ENCODE peak calls at places on chromosome 17, in nine cellular contexts. S is esophagus squamous epithelium, A is HCT116, V is PC-9, X is OCI-LY7, F is BE2C, R is left lung, Z is H1, C is thoracic aorta. M is an unnamed sample.

GRCh38 chr17:72560303-72561247 is 439.8 kb downstream of the SOX9 start:
- DNase-seq in R (peak), A (peak), C (no peak), F (peak), S (no peak), V (peak), Z (peak), X (peak), M (no peak)

GRCh38 chr17:1110844-1111598 is 68.8 kb downstream of the ABR start:
- DNase-seq in Z (peak), S (no peak), V (peak), R (peak), X (no peak), C (peak), F (peak), A (peak), M (peak)

GRCh38 chr17:50147841-50148225 is 2.6 kb downstream of the PPP1R9B start:
- DNase-seq in Z (peak), X (no peak), A (no peak), S (no peak), F (no peak), C (no peak), V (no peak), R (peak), M (no peak)

GRCh38 chr17:46071796-46072195 is 72.7 kb downstream of the STH start:
- DNase-seq in C (no peak), X (no peak), R (no peak), F (no peak), V (no peak), Z (no peak), A (no peak), S (no peak), M (no peak)

GRCh38 chr17:77318491-77319210 is 177.9 kb downstream of the SEC14L1 start:
- DNase-seq in X (no peak), Z (no peak), V (no peak), C (no peak), A (no peak), S (no peak), R (peak), F (no peak), M (no peak)

GRCh38 chr17:563646-564045 is 151.0 kb downstream of the VPS53 start:
- DNase-seq in V (no peak), A (no peak), C (no peak), F (no peak), X (no peak), R (no peak), Z (no peak), S (no peak), M (no peak)

GRCh38 chr17:31674305-31674704 is 184.7 kb downstream of the COPRS start:
- DNase-seq in R (no peak), V (peak), A (no peak), X (no peak), C (no peak), F (no peak), S (no peak), Z (no peak), M (no peak)

GRCh38 chr17:8151641-8152111 is 528 bp downstream of the PER1 start:
- DNase-seq in R (peak), C (peak), X (peak), V (no peak), Z (no peak), S (no peak), A (no peak), F (no peak), M (no peak)

GRCh38 chr17:43483674-43484551 is at the start of gene DHX8:
- DNase-seq in V (peak), Z (peak), A (peak), S (peak), X (peak), R (peak), C (peak), F (peak), M (peak)

GRCh38 chr17:30969989-30970680 is 704 bp upstream of the RNF135 start:
- DNase-seq in A (no peak), X (no peak), C (no peak), R (no peak), V (no peak), F (no peak), S (no peak), Z (peak), M (no peak)

GRCh38 chr17:15261063-15261817 is 3.9 kb downstream of the PMP22 start:
- DNase-seq in R (no peak), X (no peak), V (no peak), A (no peak), F (peak), C (no peak), Z (no peak), S (no peak), M (no peak)

GRCh38 chr17:58331815-58332719 is 3.5 kb upstream of the TSPOAP1 start:
- DNase-seq in C (no peak), V (no peak), S (peak), A (no peak), X (peak), F (no peak), Z (no peak), R (peak), M (no peak)

GRCh38 chr17:49588726-49589555 is 13.3 kb downstream of the NXPH3 start:
- DNase-seq in S (no peak), R (no peak), X (no peak), V (no peak), A (no peak), F (no peak), C (no peak), Z (no peak), M (no peak)

GRCh38 chr17:10290046-10290445 is 82.8 kb downstream of the MYH13 start:
- DNase-seq in S (no peak), X (no peak), R (no peak), Z (no peak), V (no peak), F (no peak), A (no peak), C (no peak), M (no peak)

GRCh38 chr17:50149425-50150353 is 788 bp downstream of the PPP1R9B start:
- DNase-seq in F (peak), C (no peak), Z (no peak), V (no peak), A (no peak), R (peak), S (no peak), X (peak), M (no peak)

GRCh38 chr17:45824475-45824874 is 20.2 kb upstream of the SPPL2C start:
- DNase-seq in X (no peak), V (no peak), F (no peak), S (no peak), C (no peak), R (no peak), A (no peak), Z (no peak), M (no peak)

GRCh38 chr17:47649972-47650524 is 329 bp downstream of the KPNB1 start:
- DNase-seq in S (no peak), V (peak), F (no peak), R (no peak), C (peak), A (no peak), Z (no peak), X (no peak), M (no peak)

GRCh38 chr17:82230627-82231311 is 1.9 kb downstream of the SLC16A3 start:
- DNase-seq in A (no peak), C (no peak), Z (no peak), R (peak), V (no peak), F (peak), X (no peak), S (no peak), M (no peak)

GRCh38 chr17:11279776-11280344 is 38.8 kb downstream of the SHISA6 start:
- DNase-seq in X (no peak), F (no peak), R (no peak), C (no peak), V (no peak), Z (no peak), S (no peak), A (no peak), M (no peak)

GRCh38 chr17:36461330-36462110 is 25.0 kb upstream of the ZNHIT3 start:
- DNase-seq in F (no peak), A (no peak), R (no peak), Z (no peak), C (no peak), V (no peak), S (no peak), X (no peak), M (no peak)

GRCh38 chr17:18859256-18859655 is 1.3 kb downstream of the PRPSAP2 start:
- DNase-seq in S (no peak), F (no peak), X (peak), R (no peak), A (no peak), V (no peak), C (no peak), Z (peak), M (no peak)
- H3K4me3 ChIP-seq in S (no peak), F (peak), X (peak), R (no peak), A (peak), V (peak), C (peak), Z (peak), M (peak)

DNA sequence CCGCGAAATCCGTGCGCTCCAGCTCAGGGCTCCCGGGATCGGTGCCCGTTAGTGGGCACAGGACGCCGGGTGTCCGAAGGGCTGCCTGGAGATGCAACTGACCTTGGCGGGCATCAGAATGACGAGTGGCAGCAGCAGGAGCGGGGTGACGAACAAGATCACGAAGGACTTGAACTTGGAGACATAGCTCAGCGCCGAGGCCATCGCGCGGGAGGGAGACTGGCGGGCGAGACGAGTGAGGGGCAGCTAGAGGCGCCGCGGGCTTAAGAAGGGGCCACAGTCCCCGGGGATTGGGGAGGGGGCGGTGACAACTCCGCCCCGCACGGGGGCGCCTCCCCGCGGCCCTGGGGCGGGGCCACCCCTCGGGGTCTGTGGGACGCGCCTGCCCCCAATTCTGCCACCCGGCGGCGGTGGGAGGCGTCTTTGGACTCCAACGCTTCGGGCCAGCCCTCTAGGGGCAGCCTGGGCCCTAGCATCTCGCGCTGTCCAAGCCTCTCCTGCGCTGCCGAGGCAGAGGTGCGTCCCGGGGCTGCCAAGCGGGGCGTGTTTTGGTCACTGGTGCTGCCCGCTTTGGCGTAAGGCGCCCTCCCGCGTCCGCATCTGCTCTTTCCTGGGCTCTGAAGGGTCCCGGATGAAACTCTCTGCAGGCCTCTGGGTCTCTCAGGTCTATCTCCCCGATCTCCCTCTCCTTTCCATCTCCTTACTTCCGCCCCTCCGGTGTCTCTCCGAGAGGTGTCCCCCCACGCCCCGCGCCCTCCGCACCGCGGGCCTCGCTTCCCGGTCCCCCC is at the start of gene SLC13A5:
- DNase-seq in V (no peak), A (no peak), R (no peak), F (peak), C (no peak), S (no peak), Z (peak), X (no peak), M (no peak)
- TF ChIP-seq CTCF in V (no peak), A (no peak), R (no peak), F (no peak), C (no peak), S (no peak), Z (peak), X (no peak), M (peak)

GRCh38 chr17:28669918-28670317 is 7.9 kb downstream of the SUPT6H start:
- DNase-seq in V (no peak), R (no peak), X (no peak), S (no peak), Z (no peak), C (no peak), F (no peak), A (no peak), M (no peak)

GRCh38 chr17:28662527-28662829 is 473 bp downstream of the SUPT6H start:
- DNase-seq in S (no peak), X (no peak), Z (no peak), F (no peak), R (no peak), C (no peak), V (no peak), A (no peak), M (no peak)

GRCh38 chr17:28663723-28664122 is 1.7 kb downstream of the SUPT6H start:
- DNase-seq in S (no peak), X (no peak), V (no peak), R (no peak), Z (no peak), A (no peak), C (no peak), F (no peak), M (no peak)

GRCh38 chr17:28665994-28666393 is 4.0 kb downstream of the SUPT6H start:
- DNase-seq in Z (no peak), F (no peak), X (no peak), A (no peak), S (no peak), V (no peak), C (no peak), R (no peak), M (no peak)

DNA sequence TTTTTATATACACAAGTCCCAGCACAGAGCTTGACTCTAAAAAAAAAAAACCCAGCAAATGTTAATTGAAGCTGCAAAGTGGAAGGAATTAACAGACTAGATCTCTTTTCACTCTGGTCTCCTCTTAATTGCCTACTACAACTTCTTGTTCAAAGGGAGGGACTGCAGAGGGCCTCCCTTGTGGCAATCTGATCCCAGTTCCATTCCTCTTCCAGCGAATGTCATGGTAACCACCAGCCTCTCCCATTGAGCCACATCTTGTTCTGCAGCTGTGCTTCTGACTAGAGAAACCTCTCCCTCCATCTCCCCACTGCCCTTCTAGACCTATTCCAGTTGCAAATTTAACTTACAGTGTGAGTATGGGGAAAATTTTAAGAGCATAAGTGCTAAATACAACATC is 5.9 kb downstream of the SUPT6H start:
- DNase-seq in S (no peak), X (no peak), F (no peak), C (no peak), Z (no peak), V (no peak), R (no peak), A (no peak), M (no peak)
- H3K4me3 ChIP-seq in S (no peak), X (no peak), F (no peak), C (no peak), Z (no peak), V (no peak), R (no peak), A (no peak), M (no peak)

DNA sequence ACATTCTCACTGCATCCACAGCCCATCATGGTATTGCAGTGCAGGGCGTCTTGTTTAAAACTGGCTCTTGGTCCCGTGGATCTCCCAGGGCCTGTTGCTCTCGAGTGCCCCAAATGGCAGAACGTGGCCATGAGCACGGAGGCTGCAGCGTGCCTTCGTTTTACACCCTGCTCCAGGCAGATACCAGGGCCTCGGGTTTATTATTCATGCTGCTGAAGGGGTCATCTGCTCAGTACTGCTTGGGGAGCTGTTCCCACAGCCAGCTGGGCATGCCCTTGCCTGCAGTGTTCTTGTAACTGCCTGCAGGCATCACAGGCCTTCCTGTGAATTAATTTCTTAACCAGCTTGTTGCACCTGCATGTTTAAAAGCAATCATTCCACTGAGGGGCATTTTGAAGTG is 129.7 kb upstream of the CHMP6 start:
- DNase-seq in X (no peak), F (peak), V (no peak), Z (no peak), R (peak), S (no peak), C (no peak), A (no peak), M (no peak)
- TF ChIP-seq CTCF in X (no peak), F (peak), V (no peak), Z (peak), R (no peak), S (no peak), C (peak), A (no peak), M (no peak)

GRCh38 chr17:78889525-78889924 is 13.5 kb downstream of the CEP295NL start:
- DNase-seq in V (no peak), C (no peak), X (peak), F (no peak), Z (no peak), R (no peak), S (no peak), A (no peak), M (no peak)

GRCh38 chr17:78885956-78886355 is 17.0 kb downstream of the CEP295NL start:
- DNase-seq in C (no peak), V (peak), X (no peak), A (peak), F (no peak), Z (no peak), S (no peak), R (peak), M (no peak)

GRCh38 chr17:78884876-78885667 is 17.9 kb downstream of the CEP295NL start:
- DNase-seq in C (no peak), R (peak), V (no peak), A (no peak), S (no peak), Z (no peak), X (no peak), F (no peak), M (no peak)

GRCh38 chr17:78888911-78889496 is 14.0 kb downstream of the CEP295NL start:
- DNase-seq in A (no peak), Z (no peak), C (no peak), V (no peak), R (peak), F (no peak), S (no peak), X (no peak), M (no peak)

DNA sequence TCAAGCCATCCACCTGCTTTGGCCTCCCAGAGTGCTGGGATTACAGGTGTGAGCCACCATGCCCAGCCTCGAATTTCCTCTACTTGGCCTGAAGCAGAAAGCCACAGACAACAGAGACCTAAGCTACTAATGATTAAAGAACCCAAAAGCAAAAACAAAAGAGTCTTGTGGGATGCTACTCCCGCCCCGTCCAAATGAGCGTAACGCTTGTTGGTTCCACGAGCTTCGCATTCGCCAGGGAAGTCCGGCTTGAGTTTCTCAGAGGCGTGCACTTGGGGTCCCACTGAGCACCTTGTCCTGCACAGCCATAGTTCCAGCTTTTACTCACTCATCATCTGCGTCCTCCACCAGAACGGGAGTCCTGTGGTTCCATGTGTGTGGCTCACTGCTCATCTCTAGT is 16.0 kb downstream of the CEP295NL start:
- DNase-seq in V (no peak), X (no peak), A (no peak), C (no peak), S (no peak), Z (no peak), R (peak), F (no peak), M (no peak)
- H3K4me3 ChIP-seq in V (no peak), X (no peak), A (no peak), C (no peak), S (no peak), Z (no peak), R (no peak), F (no peak), M (no peak)

M was measured in Panc1.